ENCODE peak calls at places on chromosomes 6 and 20, in eight cellular contexts. I is A673, H is transverse colon, G is heart right ventricle, R is left ventricle myocardium inferior, O is RWPE2, Q is colonic mucosa, C is stomach. S is an unnamed sample. For H3K4me1, the result is how much of the 10 kb centered on the place peaks cover.

GRCh38 chr6:110020888-110021287 is 42.8 kb downstream of the GPR6 start:
- DNase-seq in I (no peak), H (no peak), G (no peak), R (no peak), O (no peak), Q (no peak), C (no peak), S (no peak)

GRCh38 chr6:134676307-134677281 is 273.3 kb downstream of the ALDH8A1 start:
- DNase-seq in I (peak), H (peak), G (no peak), R (no peak), O (no peak), Q (peak), C (peak), S (no peak)

GRCh38 chr6:19180348-19181073 is 656.7 kb upstream of the ID4 start:
- DNase-seq in I (no peak), H (peak), G (peak), R (peak), O (no peak), Q (peak), C (peak), S (peak)

GRCh38 chr20:16100767-16101166 is 472.5 kb downstream of the KIF16B start:
- DNase-seq in I (no peak), H (no peak), G (no peak), R (no peak), O (no peak), Q (no peak), C (no peak), S (no peak)

GRCh38 chr20:49437057-49437456 is 45.4 kb downstream of the KCNB1 start:
- DNase-seq in I (no peak), H (no peak), G (no peak), R (no peak), O (no peak), Q (no peak), C (no peak), S (no peak)

GRCh38 chr6:56652994-56653393 is 10.3 kb upstream of the DST start:
- DNase-seq in I (peak), H (no peak), G (no peak), R (no peak), O (no peak), Q (no peak), C (no peak), S (no peak)

GRCh38 chr20:64053841-64054661 is 4.6 kb upstream of the SOX18 start:
- DNase-seq in I (no peak), H (no peak), G (peak), R (peak), O (peak), Q (no peak), C (no peak), S (no peak)

GRCh38 chr20:55252525-55252924 is 752.8 kb downstream of the CBLN4 start:
- DNase-seq in I (no peak), H (no peak), G (no peak), R (no peak), O (no peak), Q (no peak), C (no peak), S (no peak)

GRCh38 chr20:58017237-58017969 is 211.1 kb downstream of the ANKRD60 start:
- DNase-seq in I (no peak), H (peak), G (no peak), R (no peak), O (peak), Q (peak), C (peak), S (no peak)

GRCh38 chr6:4732691-4733315 is 43.4 kb upstream of the CDYL start:
- DNase-seq in I (peak), H (peak), G (peak), R (peak), O (peak), Q (peak), C (peak), S (peak)

GRCh38 chr6:112683926-112684325 is 336.8 kb downstream of the RFPL4B start:
- DNase-seq in I (peak), H (no peak), G (no peak), R (no peak), O (no peak), Q (no peak), C (no peak), S (no peak)

GRCh38 chr6:45445364-45445748 is 67.6 kb upstream of the SUPT3H start:
- DNase-seq in I (no peak), H (no peak), G (no peak), R (no peak), O (no peak), Q (no peak), C (no peak), S (no peak)

GRCh38 chr6:34990971-34991560 is 102.0 kb downstream of the ANKS1A start:
- DNase-seq in I (no peak), H (no peak), G (no peak), R (no peak), O (no peak), Q (no peak), C (no peak), S (no peak)

DNA sequence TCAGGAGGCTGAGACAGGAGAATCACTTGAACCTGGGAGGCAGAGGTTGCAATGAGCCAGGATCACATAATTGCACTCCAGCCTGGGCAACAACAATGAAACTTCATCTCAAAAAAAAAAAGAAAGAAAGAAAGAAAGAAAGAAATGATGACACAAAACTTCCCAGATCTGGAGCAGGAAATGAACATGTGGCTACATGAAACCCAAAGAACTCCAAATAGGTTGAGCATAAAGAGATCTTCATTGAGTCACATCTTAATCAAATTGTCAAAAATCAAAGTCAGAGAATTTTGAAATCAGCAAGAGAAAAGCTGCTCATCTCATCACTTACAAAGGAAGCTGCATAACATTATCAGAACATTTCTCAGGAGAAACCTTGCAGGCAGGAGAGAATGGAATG is 247.0 kb downstream of the IBTK start:
- DNase-seq in I (no peak), H (no peak), G (no peak), R (no peak), O (no peak), Q (no peak), C (no peak), S (no peak)
- H3K4me1 ChIP-seq in I (under half), H (under half), G (under half), R (under half), O (under half), Q (under half), C (under half), S (under half)

GRCh38 chr6:164048840-164049239 is 634.3 kb downstream of the QKI start:
- DNase-seq in I (no peak), H (no peak), G (no peak), R (no peak), O (no peak), Q (no peak), C (no peak), S (no peak)

GRCh38 chr6:164051427-164051826 is 636.9 kb downstream of the QKI start:
- DNase-seq in I (no peak), H (no peak), G (no peak), R (no peak), O (no peak), Q (no peak), C (no peak), S (no peak)
- TF ChIP-seq CTCF in I (no peak), H (no peak), G (no peak), R (no peak), O (no peak), Q (no peak), C (no peak), S (no peak)

GRCh38 chr6:142355481-142356174 is 53.8 kb downstream of the ADGRG6 start:
- DNase-seq in I (no peak), H (no peak), G (no peak), R (no peak), O (no peak), Q (no peak), C (no peak), S (no peak)
- H3K4me1 ChIP-seq in I (under half), H (under half), G (under half), R (under half), O (under half), Q (under half), C (under half), S (under half)

DNA sequence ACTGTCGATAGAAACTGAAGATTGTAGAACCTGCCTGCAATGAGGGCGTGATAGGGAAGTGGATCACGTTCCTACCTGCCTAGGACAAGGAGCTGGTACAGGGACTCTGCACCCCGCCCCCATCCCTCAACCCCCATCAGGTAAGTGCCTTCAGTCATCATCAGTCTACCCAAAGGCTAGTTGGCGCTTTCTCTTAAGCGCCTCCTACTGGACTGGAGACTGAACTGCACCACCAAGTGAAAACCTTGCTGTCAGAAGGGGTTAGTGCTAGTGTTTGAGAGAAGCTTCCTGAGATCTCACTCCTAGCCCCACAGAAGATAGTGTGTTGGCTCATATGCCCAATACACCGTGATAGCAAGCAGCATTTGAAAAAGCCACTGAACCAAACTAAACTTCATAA is 706.5 kb upstream of the MAN1A1 start:
- DNase-seq in I (peak), H (no peak), G (no peak), R (no peak), O (no peak), Q (no peak), C (no peak), S (no peak)
- TF ChIP-seq CTCF in I (peak), H (no peak), G (no peak), R (no peak), O (peak), Q (no peak), C (no peak), S (no peak)

S was measured in lung.